ENCODE peak calls at places on chromosomes 12 and 14, in nine cellular contexts. One of them, this sample, is unnamed.

GRCh38 chr12:124497658-124498057 is 69.8 kb downstream of the NCOR2 start:
- DNase-seq in stimulated activated CD4-positive, alpha-beta T cell treated with anti-CD3 and anti-CD28 coated beads, Interleukin-2, amount 100 ng/mL, for 48 hours: no peak
- DNase-seq in GM18507: no peak
- DNase-seq in Calu3: no peak
- DNase-seq in activated T-cell treated with anti-CD3 and anti-CD28 coated beads, Interleukin-2, amount 50 U/mL, for 4 hours: no peak
- DNase-seq in skeletal muscle cell: peak
- DNase-seq in nephron progenitor cell: no peak
- DNase-seq in pons: peak
- DNase-seq in astrocyte of the spinal cord: peak
- DNase-seq in this sample: peak

GRCh38 chr14:22871962-22872832 is 657 bp downstream of the LRP10 start:
- DNase-seq in stimulated activated CD4-positive, alpha-beta T cell treated with anti-CD3 and anti-CD28 coated beads, Interleukin-2, amount 100 ng/mL, for 48 hours: peak
- DNase-seq in GM18507: no peak
- DNase-seq in Calu3: peak
- DNase-seq in activated T-cell treated with anti-CD3 and anti-CD28 coated beads, Interleukin-2, amount 50 U/mL, for 4 hours: peak
- DNase-seq in skeletal muscle cell: no peak
- DNase-seq in nephron progenitor cell: peak
- DNase-seq in pons: peak
- DNase-seq in astrocyte of the spinal cord: peak
- DNase-seq in this sample: peak

GRCh38 chr14:101408077-101408831 is 153.0 kb upstream of the DIO3 start:
- DNase-seq in stimulated activated CD4-positive, alpha-beta T cell treated with anti-CD3 and anti-CD28 coated beads, Interleukin-2, amount 100 ng/mL, for 48 hours: no peak
- DNase-seq in GM18507: no peak
- DNase-seq in Calu3: no peak
- DNase-seq in activated T-cell treated with anti-CD3 and anti-CD28 coated beads, Interleukin-2, amount 50 U/mL, for 4 hours: no peak
- DNase-seq in skeletal muscle cell: no peak
- DNase-seq in nephron progenitor cell: no peak
- DNase-seq in pons: no peak
- DNase-seq in astrocyte of the spinal cord: peak
- DNase-seq in this sample: peak

GRCh38 chr14:103366741-103367140 is 18.5 kb upstream of the MARK3 start:
- DNase-seq in stimulated activated CD4-positive, alpha-beta T cell treated with anti-CD3 and anti-CD28 coated beads, Interleukin-2, amount 100 ng/mL, for 48 hours: no peak
- DNase-seq in GM18507: no peak
- DNase-seq in Calu3: no peak
- DNase-seq in activated T-cell treated with anti-CD3 and anti-CD28 coated beads, Interleukin-2, amount 50 U/mL, for 4 hours: no peak
- DNase-seq in skeletal muscle cell: no peak
- DNase-seq in nephron progenitor cell: no peak
- DNase-seq in pons: no peak
- DNase-seq in astrocyte of the spinal cord: no peak
- DNase-seq in this sample: no peak

GRCh38 chr14:102824832-102825231 is 47.6 kb downstream of the TRAF3 start:
- DNase-seq in stimulated activated CD4-positive, alpha-beta T cell treated with anti-CD3 and anti-CD28 coated beads, Interleukin-2, amount 100 ng/mL, for 48 hours: no peak
- DNase-seq in GM18507: no peak
- DNase-seq in Calu3: no peak
- DNase-seq in activated T-cell treated with anti-CD3 and anti-CD28 coated beads, Interleukin-2, amount 50 U/mL, for 4 hours: no peak
- DNase-seq in skeletal muscle cell: peak
- DNase-seq in nephron progenitor cell: no peak
- DNase-seq in pons: peak
- DNase-seq in astrocyte of the spinal cord: peak
- DNase-seq in this sample: peak

GRCh38 chr14:46574236-46574970 is 77.2 kb downstream of the RPL10L start:
- DNase-seq in stimulated activated CD4-positive, alpha-beta T cell treated with anti-CD3 and anti-CD28 coated beads, Interleukin-2, amount 100 ng/mL, for 48 hours: no peak
- DNase-seq in GM18507: no peak
- DNase-seq in Calu3: no peak
- DNase-seq in activated T-cell treated with anti-CD3 and anti-CD28 coated beads, Interleukin-2, amount 50 U/mL, for 4 hours: no peak
- DNase-seq in skeletal muscle cell: no peak
- DNase-seq in nephron progenitor cell: no peak
- DNase-seq in pons: no peak
- DNase-seq in astrocyte of the spinal cord: peak
- DNase-seq in this sample: no peak

GRCh38 chr14:59022144-59022543 is 166.3 kb upstream of the DAAM1 start:
- DNase-seq in stimulated activated CD4-positive, alpha-beta T cell treated with anti-CD3 and anti-CD28 coated beads, Interleukin-2, amount 100 ng/mL, for 48 hours: no peak
- DNase-seq in GM18507: no peak
- DNase-seq in Calu3: no peak
- DNase-seq in activated T-cell treated with anti-CD3 and anti-CD28 coated beads, Interleukin-2, amount 50 U/mL, for 4 hours: no peak
- DNase-seq in skeletal muscle cell: no peak
- DNase-seq in nephron progenitor cell: no peak
- DNase-seq in pons: no peak
- DNase-seq in astrocyte of the spinal cord: no peak
- DNase-seq in this sample: no peak

GRCh38 chr14:27672047-27672446 is 1074.2 kb upstream of the NOVA1 start:
- DNase-seq in stimulated activated CD4-positive, alpha-beta T cell treated with anti-CD3 and anti-CD28 coated beads, Interleukin-2, amount 100 ng/mL, for 48 hours: no peak
- DNase-seq in GM18507: no peak
- DNase-seq in Calu3: no peak
- DNase-seq in activated T-cell treated with anti-CD3 and anti-CD28 coated beads, Interleukin-2, amount 50 U/mL, for 4 hours: no peak
- DNase-seq in skeletal muscle cell: no peak
- DNase-seq in nephron progenitor cell: no peak
- DNase-seq in pons: no peak
- DNase-seq in astrocyte of the spinal cord: no peak
- DNase-seq in this sample: no peak

GRCh38 chr14:77302926-77303325 is 17.8 kb downstream of the POMT2 start:
- DNase-seq in stimulated activated CD4-positive, alpha-beta T cell treated with anti-CD3 and anti-CD28 coated beads, Interleukin-2, amount 100 ng/mL, for 48 hours: peak
- DNase-seq in GM18507: no peak
- DNase-seq in Calu3: peak
- DNase-seq in activated T-cell treated with anti-CD3 and anti-CD28 coated beads, Interleukin-2, amount 50 U/mL, for 4 hours: no peak
- DNase-seq in skeletal muscle cell: no peak
- DNase-seq in nephron progenitor cell: no peak
- DNase-seq in pons: no peak
- DNase-seq in astrocyte of the spinal cord: peak
- DNase-seq in this sample: peak

GRCh38 chr12:131152587-131152986 is 198.9 kb downstream of the ADGRD1 start:
- DNase-seq in stimulated activated CD4-positive, alpha-beta T cell treated with anti-CD3 and anti-CD28 coated beads, Interleukin-2, amount 100 ng/mL, for 48 hours: no peak
- DNase-seq in GM18507: no peak
- DNase-seq in Calu3: no peak
- DNase-seq in activated T-cell treated with anti-CD3 and anti-CD28 coated beads, Interleukin-2, amount 50 U/mL, for 4 hours: no peak
- DNase-seq in skeletal muscle cell: no peak
- DNase-seq in nephron progenitor cell: no peak
- DNase-seq in pons: no peak
- DNase-seq in astrocyte of the spinal cord: no peak
- DNase-seq in this sample: no peak

GRCh38 chr12:64723630-64724029 is 35.6 kb downstream of the GNS start:
- DNase-seq in stimulated activated CD4-positive, alpha-beta T cell treated with anti-CD3 and anti-CD28 coated beads, Interleukin-2, amount 100 ng/mL, for 48 hours: no peak
- DNase-seq in GM18507: no peak
- DNase-seq in Calu3: no peak
- DNase-seq in activated T-cell treated with anti-CD3 and anti-CD28 coated beads, Interleukin-2, amount 50 U/mL, for 4 hours: no peak
- DNase-seq in skeletal muscle cell: no peak
- DNase-seq in nephron progenitor cell: no peak
- DNase-seq in pons: no peak
- DNase-seq in astrocyte of the spinal cord: no peak
- DNase-seq in this sample: no peak

GRCh38 chr12:92624236-92624635 is 78.6 kb upstream of the PLEKHG7 start:
- DNase-seq in stimulated activated CD4-positive, alpha-beta T cell treated with anti-CD3 and anti-CD28 coated beads, Interleukin-2, amount 100 ng/mL, for 48 hours: no peak
- DNase-seq in GM18507: no peak
- DNase-seq in Calu3: no peak
- DNase-seq in activated T-cell treated with anti-CD3 and anti-CD28 coated beads, Interleukin-2, amount 50 U/mL, for 4 hours: no peak
- DNase-seq in skeletal muscle cell: no peak
- DNase-seq in nephron progenitor cell: no peak
- DNase-seq in pons: no peak
- DNase-seq in astrocyte of the spinal cord: peak
- DNase-seq in this sample: peak

GRCh38 chr12:69331482-69331845 is 16.7 kb upstream of the LYZ start:
- DNase-seq in stimulated activated CD4-positive, alpha-beta T cell treated with anti-CD3 and anti-CD28 coated beads, Interleukin-2, amount 100 ng/mL, for 48 hours: no peak
- DNase-seq in GM18507: no peak
- DNase-seq in Calu3: no peak
- DNase-seq in activated T-cell treated with anti-CD3 and anti-CD28 coated beads, Interleukin-2, amount 50 U/mL, for 4 hours: no peak
- DNase-seq in skeletal muscle cell: no peak
- DNase-seq in nephron progenitor cell: no peak
- DNase-seq in pons: no peak
- DNase-seq in astrocyte of the spinal cord: peak
- DNase-seq in this sample: no peak